ENCODE peak calls at places on chromosomes 5 and 9, in six cellular contexts. One of them, this sample, is unnamed.

GRCh38 chr9:16645970-16646369 is 224.5 kb downstream of the BNC2 start:
- DNase-seq in AG04450: no peak
- DNase-seq in mucosa of descending colon: no peak
- DNase-seq in fibroblast of the aortic adventitia: peak
- DNase-seq in Caco-2: no peak
- DNase-seq in cardiac fibroblast: peak
- DNase-seq in this sample: no peak

GRCh38 chr5:20683241-20683940 is 695.4 kb upstream of the CDH18 start:
- DNase-seq in AG04450: no peak
- DNase-seq in mucosa of descending colon: no peak
- DNase-seq in fibroblast of the aortic adventitia: no peak
- DNase-seq in Caco-2: no peak
- DNase-seq in cardiac fibroblast: no peak
- DNase-seq in this sample: no peak

GRCh38 chr9:106883626-106884190 is 20.7 kb downstream of the ZNF462 start:
- DNase-seq in AG04450: no peak
- DNase-seq in mucosa of descending colon: no peak
- DNase-seq in fibroblast of the aortic adventitia: no peak
- DNase-seq in Caco-2: no peak
- DNase-seq in cardiac fibroblast: peak
- DNase-seq in this sample: no peak

GRCh38 chr9:126053913-126054312 is 272.7 kb upstream of the MVB12B start:
- DNase-seq in AG04450: no peak
- DNase-seq in mucosa of descending colon: no peak
- DNase-seq in fibroblast of the aortic adventitia: no peak
- DNase-seq in Caco-2: no peak
- DNase-seq in cardiac fibroblast: no peak
- DNase-seq in this sample: no peak

GRCh38 chr5:138482645-138483044 is 17.4 kb downstream of the EGR1 start:
- DNase-seq in AG04450: no peak
- DNase-seq in mucosa of descending colon: no peak
- DNase-seq in fibroblast of the aortic adventitia: no peak
- DNase-seq in Caco-2: no peak
- DNase-seq in cardiac fibroblast: no peak
- DNase-seq in this sample: no peak

GRCh38 chr9:95268681-95269080 is 48.8 kb downstream of the FANCC start:
- DNase-seq in AG04450: no peak
- DNase-seq in mucosa of descending colon: peak
- DNase-seq in fibroblast of the aortic adventitia: peak
- DNase-seq in Caco-2: peak
- DNase-seq in cardiac fibroblast: peak
- DNase-seq in this sample: peak

GRCh38 chr9:35923927-35924763 is 14.9 kb downstream of the SPAAR start:
- DNase-seq in AG04450: peak
- DNase-seq in mucosa of descending colon: peak
- DNase-seq in fibroblast of the aortic adventitia: peak
- DNase-seq in Caco-2: no peak
- DNase-seq in cardiac fibroblast: peak
- DNase-seq in this sample: no peak

GRCh38 chr5:35152733-35153132 is 77.6 kb downstream of the PRLR start:
- DNase-seq in AG04450: no peak
- DNase-seq in mucosa of descending colon: no peak
- DNase-seq in fibroblast of the aortic adventitia: no peak
- DNase-seq in Caco-2: no peak
- DNase-seq in cardiac fibroblast: no peak
- DNase-seq in this sample: no peak

GRCh38 chr5:65925601-65926275 is 637 bp upstream of the ERBIN start:
- DNase-seq in AG04450: peak
- DNase-seq in mucosa of descending colon: peak
- DNase-seq in fibroblast of the aortic adventitia: peak
- DNase-seq in Caco-2: peak
- DNase-seq in cardiac fibroblast: peak
- DNase-seq in this sample: peak

GRCh38 chr5:53645078-53645477 is 84.6 kb downstream of the NDUFS4 start:
- DNase-seq in AG04450: no peak
- DNase-seq in mucosa of descending colon: no peak
- DNase-seq in fibroblast of the aortic adventitia: no peak
- DNase-seq in Caco-2: no peak
- DNase-seq in cardiac fibroblast: no peak
- DNase-seq in this sample: no peak

GRCh38 chr5:43042626-43043399 is 2.7 kb upstream of the ANXA2R start:
- DNase-seq in AG04450: no peak
- DNase-seq in mucosa of descending colon: peak
- DNase-seq in fibroblast of the aortic adventitia: peak
- DNase-seq in Caco-2: peak
- DNase-seq in cardiac fibroblast: peak
- DNase-seq in this sample: peak

GRCh38 chr5:108481355-108481931 is 99.5 kb upstream of the FBXL17 start:
- DNase-seq in AG04450: no peak
- DNase-seq in mucosa of descending colon: peak
- DNase-seq in fibroblast of the aortic adventitia: peak
- DNase-seq in Caco-2: peak
- DNase-seq in cardiac fibroblast: peak
- DNase-seq in this sample: no peak

GRCh38 chr9:127256324-127256723 is 8.2 kb upstream of the GARNL3 start:
- DNase-seq in AG04450: no peak
- DNase-seq in mucosa of descending colon: no peak
- DNase-seq in fibroblast of the aortic adventitia: no peak
- DNase-seq in Caco-2: no peak
- DNase-seq in cardiac fibroblast: no peak
- DNase-seq in this sample: peak

GRCh38 chr9:81693639-81694378 is 4.5 kb upstream of the TLE1 start:
- DNase-seq in AG04450: no peak
- DNase-seq in mucosa of descending colon: no peak
- DNase-seq in fibroblast of the aortic adventitia: peak
- DNase-seq in Caco-2: no peak
- DNase-seq in cardiac fibroblast: no peak
- DNase-seq in this sample: no peak

GRCh38 chr5:170273968-170274710 is 23.4 kb downstream of the LCP2 start:
- DNase-seq in AG04450: no peak
- DNase-seq in mucosa of descending colon: no peak
- DNase-seq in fibroblast of the aortic adventitia: no peak
- DNase-seq in Caco-2: no peak
- DNase-seq in cardiac fibroblast: peak
- DNase-seq in this sample: no peak

GRCh38 chr5:109170629-109171350 is 239.0 kb downstream of the PJA2 start:
- DNase-seq in AG04450: no peak
- DNase-seq in mucosa of descending colon: no peak
- DNase-seq in fibroblast of the aortic adventitia: no peak
- DNase-seq in Caco-2: no peak
- DNase-seq in cardiac fibroblast: no peak
- DNase-seq in this sample: no peak

GRCh38 chr5:146283344-146283761 is 55.3 kb upstream of the POU4F3 start:
- DNase-seq in AG04450: peak
- DNase-seq in mucosa of descending colon: no peak
- DNase-seq in fibroblast of the aortic adventitia: peak
- DNase-seq in Caco-2: no peak
- DNase-seq in cardiac fibroblast: peak
- DNase-seq in this sample: no peak

GRCh38 chr5:69517763-69518212 is 25.2 kb downstream of the OCLN start:
- DNase-seq in AG04450: no peak
- DNase-seq in mucosa of descending colon: peak
- DNase-seq in fibroblast of the aortic adventitia: peak
- DNase-seq in Caco-2: no peak
- DNase-seq in cardiac fibroblast: peak
- DNase-seq in this sample: no peak

GRCh38 chr9:35754264-35754663 is at the start of gene MSMP:
- DNase-seq in AG04450: no peak
- DNase-seq in mucosa of descending colon: no peak
- DNase-seq in fibroblast of the aortic adventitia: no peak
- DNase-seq in Caco-2: no peak
- DNase-seq in cardiac fibroblast: no peak
- DNase-seq in this sample: no peak

GRCh38 chr5:112707187-112708179 is 30.2 kb upstream of the APC start:
- DNase-seq in AG04450: peak
- DNase-seq in mucosa of descending colon: peak
- DNase-seq in fibroblast of the aortic adventitia: peak
- DNase-seq in Caco-2: peak
- DNase-seq in cardiac fibroblast: peak
- DNase-seq in this sample: peak

GRCh38 chr5:6448622-6449464 is at the start of gene UBE2QL1:
- DNase-seq in AG04450: no peak
- DNase-seq in mucosa of descending colon: no peak
- DNase-seq in fibroblast of the aortic adventitia: no peak
- DNase-seq in Caco-2: no peak
- DNase-seq in cardiac fibroblast: peak
- DNase-seq in this sample: peak

GRCh38 chr5:6447384-6448140 is 1.1 kb upstream of the UBE2QL1 start:
- DNase-seq in AG04450: no peak
- DNase-seq in mucosa of descending colon: no peak
- DNase-seq in fibroblast of the aortic adventitia: no peak
- DNase-seq in Caco-2: no peak
- DNase-seq in cardiac fibroblast: no peak
- DNase-seq in this sample: no peak

GRCh38 chr5:6448141-6448491 is 543 bp upstream of the UBE2QL1 start:
- DNase-seq in AG04450: no peak
- DNase-seq in mucosa of descending colon: no peak
- DNase-seq in fibroblast of the aortic adventitia: no peak
- DNase-seq in Caco-2: no peak
- DNase-seq in cardiac fibroblast: no peak
- DNase-seq in this sample: no peak

GRCh38 chr5:6450235-6450860 is 1.7 kb downstream of the UBE2QL1 start:
- DNase-seq in AG04450: no peak
- DNase-seq in mucosa of descending colon: no peak
- DNase-seq in fibroblast of the aortic adventitia: no peak
- DNase-seq in Caco-2: no peak
- DNase-seq in cardiac fibroblast: no peak
- DNase-seq in this sample: no peak

DNA sequence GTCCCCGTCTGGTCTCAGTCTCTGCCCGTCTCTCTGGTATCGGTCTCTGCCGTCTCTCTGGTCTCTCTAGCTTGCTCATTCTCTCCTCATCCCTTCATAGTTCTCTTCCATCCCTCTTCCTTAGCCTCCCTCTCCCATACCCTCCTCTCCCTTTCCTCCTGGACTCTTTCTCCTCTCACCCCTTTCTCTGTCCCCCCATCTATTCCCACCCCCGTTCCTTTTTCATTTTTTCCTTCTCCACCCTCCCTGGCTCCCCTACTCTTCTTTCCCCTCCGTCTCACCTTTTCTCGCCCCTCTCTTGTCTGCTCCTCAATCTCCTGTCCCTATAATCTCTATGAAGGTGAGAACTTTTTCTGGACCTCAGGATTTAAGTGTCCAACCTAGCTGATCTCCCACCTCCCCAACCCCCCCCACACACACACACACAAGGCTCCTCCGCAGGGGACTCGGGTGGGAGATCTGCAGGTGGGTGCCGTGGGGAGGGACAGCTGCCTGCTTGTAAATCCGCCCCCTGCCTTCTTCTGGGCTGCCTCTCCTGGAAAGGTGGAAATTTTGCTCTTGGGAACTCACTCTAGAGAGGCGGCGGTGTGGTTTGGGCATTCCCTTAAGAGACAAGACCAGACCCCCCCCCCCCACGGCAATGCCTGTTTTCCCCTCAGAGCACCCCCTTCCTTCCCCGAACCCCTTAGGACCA is 953 bp downstream of the UBE2QL1 start:
- DNase-seq in AG04450: no peak
- DNase-seq in mucosa of descending colon: no peak
- DNase-seq in fibroblast of the aortic adventitia: no peak
- DNase-seq in Caco-2: no peak
- DNase-seq in cardiac fibroblast: no peak
- DNase-seq in this sample: no peak
- H3K4me3 ChIP-seq in AG04450: no peak
- H3K4me3 ChIP-seq in mucosa of descending colon: no peak
- H3K4me3 ChIP-seq in fibroblast of the aortic adventitia: no peak
- H3K4me3 ChIP-seq in Caco-2: no peak
- H3K4me3 ChIP-seq in cardiac fibroblast: no peak
- H3K4me3 ChIP-seq in this sample: peak

DNA sequence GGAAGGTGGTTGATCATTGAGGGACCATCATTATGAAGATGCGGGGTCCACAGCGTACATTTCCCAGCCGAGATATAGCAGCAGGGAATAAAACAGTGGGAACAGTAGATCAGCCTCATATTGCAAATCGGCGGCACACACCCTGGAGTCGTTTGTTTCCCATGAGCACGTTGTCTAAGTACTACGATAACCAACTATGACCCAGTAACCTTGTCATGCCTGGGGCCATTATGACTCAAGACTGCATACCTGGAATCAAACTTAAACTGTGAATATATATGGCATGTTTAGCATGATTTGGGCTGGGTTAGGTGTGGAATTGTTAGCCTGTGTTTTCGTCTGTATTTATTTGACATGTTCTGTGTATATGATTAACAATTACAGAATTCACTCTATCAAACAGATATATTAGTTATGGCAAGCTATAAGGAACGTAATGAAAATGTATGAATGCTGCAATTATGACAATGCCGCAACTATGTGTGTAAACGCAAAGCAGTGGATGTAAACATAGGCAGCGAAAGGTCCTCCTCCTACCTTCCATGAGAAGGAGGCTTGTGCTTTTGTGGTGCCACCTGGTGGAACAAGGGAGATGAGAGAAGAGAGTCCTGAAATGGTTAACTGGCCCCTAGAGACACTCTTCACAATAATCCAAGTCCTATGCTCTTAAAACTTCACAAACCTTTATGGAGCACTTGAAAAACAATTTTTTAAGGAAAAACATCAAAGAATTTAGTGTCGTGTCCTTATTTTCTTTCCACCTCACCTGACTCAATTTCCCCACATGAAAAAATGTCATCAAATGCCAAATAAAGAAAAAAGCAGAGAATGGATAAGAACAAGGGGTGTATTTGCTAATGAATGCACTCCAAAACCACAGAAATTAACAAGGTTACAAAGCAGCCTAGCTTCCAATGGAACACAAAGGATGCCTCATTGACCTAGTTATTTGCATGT is 47.1 kb downstream of the SEMA5A start:
- DNase-seq in AG04450: no peak
- DNase-seq in mucosa of descending colon: no peak
- DNase-seq in fibroblast of the aortic adventitia: peak
- DNase-seq in Caco-2: peak
- DNase-seq in cardiac fibroblast: peak
- DNase-seq in this sample: no peak
- TF ChIP-seq CTCF in AG04450: peak
- TF ChIP-seq CTCF in mucosa of descending colon: no peak
- TF ChIP-seq CTCF in fibroblast of the aortic adventitia: peak
- TF ChIP-seq CTCF in Caco-2: peak
- TF ChIP-seq CTCF in cardiac fibroblast: peak
- TF ChIP-seq CTCF in this sample: peak

DNA sequence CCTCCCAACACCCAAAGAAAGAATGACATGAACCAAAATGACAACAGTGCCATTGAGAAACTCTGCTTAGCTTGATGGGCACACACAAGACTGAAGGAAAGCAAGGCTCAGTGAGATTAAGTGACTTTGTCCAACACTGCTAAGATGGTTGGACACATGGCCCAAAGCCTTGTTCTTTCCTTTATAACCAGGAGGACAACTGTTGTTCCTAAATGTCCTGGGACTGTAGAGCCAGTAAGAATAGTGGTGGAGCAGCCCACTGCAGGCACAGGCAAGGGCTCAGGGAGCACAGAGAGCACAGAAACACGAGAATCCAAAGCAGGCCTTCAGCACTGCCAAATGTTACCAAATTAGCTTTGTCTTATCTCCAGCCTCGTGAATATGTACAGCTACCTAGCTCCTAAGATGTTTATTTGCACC is 3.9 kb downstream of the ACTL7A start:
- DNase-seq in AG04450: no peak
- DNase-seq in mucosa of descending colon: no peak
- DNase-seq in fibroblast of the aortic adventitia: no peak
- DNase-seq in Caco-2: no peak
- DNase-seq in cardiac fibroblast: no peak
- DNase-seq in this sample: no peak
- H3K4me3 ChIP-seq in AG04450: no peak
- H3K4me3 ChIP-seq in mucosa of descending colon: no peak
- H3K4me3 ChIP-seq in fibroblast of the aortic adventitia: no peak
- H3K4me3 ChIP-seq in Caco-2: no peak
- H3K4me3 ChIP-seq in cardiac fibroblast: no peak
- H3K4me3 ChIP-seq in this sample: no peak

GRCh38 chr5:107389130-107389553 is 281.6 kb downstream of the EFNA5 start:
- DNase-seq in AG04450: no peak
- DNase-seq in mucosa of descending colon: peak
- DNase-seq in fibroblast of the aortic adventitia: peak
- DNase-seq in Caco-2: no peak
- DNase-seq in cardiac fibroblast: peak
- DNase-seq in this sample: no peak
- TF ChIP-seq CTCF in AG04450: no peak
- TF ChIP-seq CTCF in mucosa of descending colon: no peak
- TF ChIP-seq CTCF in fibroblast of the aortic adventitia: no peak
- TF ChIP-seq CTCF in Caco-2: no peak
- TF ChIP-seq CTCF in cardiac fibroblast: no peak
- TF ChIP-seq CTCF in this sample: no peak

This sample was measured in right lobe of liver.